ENCODE peak calls at places on chromosomes 4 and X, in five cellular contexts. W, S, M, U and O are unnamed samples.

GRCh38 chrX:25998687-25999086 is 139.5 kb upstream of the MAGEB18 start:
- DNase-seq in W (no peak), S (no peak), M (no peak), U (no peak), O (no peak)

GRCh38 chrX:2397648-2398340 is 103.0 kb downstream of the DHRSX start:
- DNase-seq in W (peak), S (peak), M (no peak), U (peak), O (no peak)

GRCh38 chrX:152601848-152602616 is 35.7 kb upstream of the GABRQ start:
- DNase-seq in W (peak), S (no peak), M (peak), U (peak), O (no peak)

GRCh38 chr4:52358855-52359254 is 300.2 kb downstream of the USP46 start:
- DNase-seq in W (no peak), S (no peak), M (no peak), U (no peak), O (no peak)

GRCh38 chr4:24321637-24322036 is 262.7 kb downstream of the DHX15 start:
- DNase-seq in W (no peak), S (no peak), M (no peak), U (no peak), O (no peak)

GRCh38 chr4:21811576-21811975 is 137.0 kb downstream of the KCNIP4 start:
- DNase-seq in W (peak), S (peak), M (no peak), U (no peak), O (peak)

GRCh38 chrX:103215037-103215767 is at the start of gene BEX4:
- DNase-seq in W (peak), S (peak), M (no peak), U (peak), O (no peak)

GRCh38 chr4:169080970-169081369 is 70.9 kb upstream of the CBR4 start:
- DNase-seq in W (peak), S (peak), M (peak), U (peak), O (no peak)

GRCh38 chr4:82903737-82904136 is 3.2 kb downstream of the THAP9 start:
- DNase-seq in W (no peak), S (no peak), M (no peak), U (no peak), O (no peak)

GRCh38 chr4:6221851-6222760 is 21.8 kb upstream of the JAKMIP1 start:
- DNase-seq in W (no peak), S (peak), M (no peak), U (no peak), O (no peak)

GRCh38 chrX:1902901-1903379 is 288.1 kb downstream of the ASMT start:
- DNase-seq in W (no peak), S (no peak), M (no peak), U (no peak), O (no peak)

GRCh38 chrX:129743835-129744234 is 5.1 kb downstream of the XPNPEP2 start:
- DNase-seq in W (no peak), S (no peak), M (no peak), U (no peak), O (no peak)

GRCh38 chr4:55458164-55458563 is 62.4 kb downstream of the TMEM165 start:
- DNase-seq in W (peak), S (peak), M (no peak), U (peak), O (no peak)

GRCh38 chr4:156298230-156298629 is 344.6 kb upstream of the CTSO start:
- DNase-seq in W (no peak), S (peak), M (no peak), U (peak), O (peak)

GRCh38 chrX:55783723-55784122 is 66.2 kb downstream of the RRAGB start:
- DNase-seq in W (no peak), S (peak), M (no peak), U (no peak), O (no peak)

GRCh38 chr4:82629238-82630000 is 67.6 kb upstream of the TMEM150C start:
- DNase-seq in W (no peak), S (peak), M (no peak), U (no peak), O (no peak)

GRCh38 chrX:24100713-24101112 is 46.0 kb downstream of the EIF2S3 start:
- DNase-seq in W (no peak), S (peak), M (no peak), U (peak), O (no peak)

GRCh38 chrX:10471426-10471825 is 149.0 kb downstream of the MID1 start:
- DNase-seq in W (no peak), S (no peak), M (no peak), U (no peak), O (no peak)

GRCh38 chr4:5052424-5052702 is 1.1 kb downstream of the STK32B start:
- DNase-seq in W (no peak), S (no peak), M (no peak), U (peak), O (no peak)
- H3K4me3 ChIP-seq in W (peak), S (no peak), M (no peak), U (peak), O (peak)

GRCh38 chr4:46386570-46386969 is 3.4 kb downstream of the GABRA2 start:
- DNase-seq in W (peak), S (no peak), M (no peak), U (no peak), O (no peak)
- TF ChIP-seq CTCF in W (peak), S (no peak), M (no peak), U (peak), O (peak)

GRCh38 chr4:8441499-8442091 is 1.0 kb downstream of the TRMT44 start:
- DNase-seq in W (peak), S (no peak), M (no peak), U (no peak), O (no peak)

GRCh38 chr4:8442596-8443358 is 2.2 kb downstream of the TRMT44 start:
- DNase-seq in W (no peak), S (no peak), M (no peak), U (no peak), O (no peak)

GRCh38 chr4:8439914-8440490 is 521 bp downstream of the ACOX3 start:
- DNase-seq in W (no peak), S (no peak), M (peak), U (no peak), O (no peak)

GRCh38 chr4:8440491-8441311 is at the start of the genes ACOX3 and TRMT44:
- DNase-seq in W (peak), S (peak), M (peak), U (peak), O (peak)

GRCh38 chr4:8443801-8444200 is 3.2 kb downstream of the TRMT44 start:
- DNase-seq in W (no peak), S (no peak), M (no peak), U (no peak), O (no peak)
- H3K4me3 ChIP-seq in W (no peak), S (no peak), M (no peak), U (no peak), O (no peak)

GRCh38 chr4:91729851-91730250 is 573.9 kb upstream of the GRID2 start:
- DNase-seq in W (no peak), S (no peak), M (no peak), U (no peak), O (no peak)

DNA sequence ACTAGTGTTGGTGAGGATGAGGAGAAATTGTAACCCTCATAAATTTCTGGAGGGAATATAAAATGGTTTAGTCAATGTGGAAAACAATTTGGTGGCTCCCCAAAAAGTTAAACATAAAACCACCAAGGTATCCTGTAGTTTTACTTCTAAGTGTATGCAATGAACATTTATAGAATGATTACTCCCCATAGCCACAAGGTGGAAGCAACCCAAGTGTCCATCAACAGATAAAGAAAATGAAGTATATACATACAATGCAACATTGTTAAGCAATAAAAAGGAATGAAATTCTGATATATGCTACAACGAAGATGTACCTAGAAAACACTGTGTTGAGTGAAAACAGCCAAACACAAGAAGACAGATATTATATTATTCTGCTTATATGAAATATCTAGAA is 569.1 kb upstream of the GRID2 start:
- DNase-seq in W (peak), S (no peak), M (no peak), U (no peak), O (no peak)
- TF ChIP-seq CTCF in W (peak), S (no peak), M (no peak), U (peak), O (peak)

GRCh38 chr4:67521506-67521905 is 23.8 kb downstream of the CENPC start:
- DNase-seq in W (no peak), S (no peak), M (no peak), U (no peak), O (no peak)
- H3K4me3 ChIP-seq in W (no peak), S (no peak), M (no peak), U (no peak), O (no peak)

GRCh38 chr4:152021788-152022438 is 261.1 kb upstream of the GATB start:
- DNase-seq in W (no peak), S (no peak), M (no peak), U (no peak), O (no peak)
- TF ChIP-seq CTCF in W (no peak), S (no peak), M (no peak), U (no peak), O (no peak)

GRCh38 chr4:98467627-98468072 is 190.8 kb downstream of the TSPAN5 start:
- DNase-seq in W (peak), S (peak), M (peak), U (peak), O (peak)
- H3K4me3 ChIP-seq in W (peak), S (peak), M (no peak), U (peak), O (peak)

GRCh38 chr4:16284050-16284449 is 57.8 kb upstream of the TAPT1 start:
- DNase-seq in W (no peak), S (no peak), M (no peak), U (no peak), O (no peak)
- TF ChIP-seq CTCF in W (no peak), S (no peak), M (no peak), U (no peak), O (no peak)